ENCODE peak calls at places on chromosome 13, in seven cellular contexts. One of them, this sample, is unnamed.

GRCh38 chr13:29438772-29439171 is 156.7 kb downstream of the SLC7A1 start:
- DNase-seq in cortex of kidney: no peak
- DNase-seq in fibroblast of mammary gland: peak; percentile 45
- DNase-seq in stimulated activated CD4-positive, alpha-beta T cell treated with anti-CD3 and anti-CD28 coated beads, TNF-alpha, amount 100 ng/mL, for 48 hours: no peak
- DNase-seq in memory B cell: no peak
- DNase-seq in OCI-LY7: no peak
- DNase-seq in T-helper 1 cell: no peak
- DNase-seq in this sample: no peak

GRCh38 chr13:37995052-37995451 is 125.5 kb upstream of the TRPC4 start:
- DNase-seq in stimulated activated CD4-positive, alpha-beta T cell treated with anti-CD3 and anti-CD28 coated beads, TNF-alpha, amount 100 ng/mL, for 48 hours: no peak
- DNase-seq in cortex of kidney: no peak
- DNase-seq in OCI-LY7: no peak
- DNase-seq in T-helper 1 cell: no peak
- DNase-seq in fibroblast of mammary gland: no peak
- DNase-seq in memory B cell: no peak
- DNase-seq in this sample: no peak

GRCh38 chr13:112525306-112525945 is 62.5 kb downstream of the TUBGCP3 start:
- DNase-seq in cortex of kidney: no peak
- DNase-seq in OCI-LY7: no peak
- DNase-seq in T-helper 1 cell: no peak
- DNase-seq in fibroblast of mammary gland: no peak
- DNase-seq in stimulated activated CD4-positive, alpha-beta T cell treated with anti-CD3 and anti-CD28 coated beads, TNF-alpha, amount 100 ng/mL, for 48 hours: no peak
- DNase-seq in memory B cell: no peak
- DNase-seq in this sample: no peak

GRCh38 chr13:29925457-29925856 is 75.0 kb upstream of the UBL3 start:
- DNase-seq in T-helper 1 cell: no peak
- DNase-seq in stimulated activated CD4-positive, alpha-beta T cell treated with anti-CD3 and anti-CD28 coated beads, TNF-alpha, amount 100 ng/mL, for 48 hours: no peak
- DNase-seq in cortex of kidney: no peak
- DNase-seq in OCI-LY7: no peak
- DNase-seq in fibroblast of mammary gland: peak; percentile 86
- DNase-seq in memory B cell: no peak
- DNase-seq in this sample: no peak

GRCh38 chr13:60329221-60329983 is 67.6 kb upstream of the TDRD3 start:
- DNase-seq in cortex of kidney: no peak
- DNase-seq in fibroblast of mammary gland: peak; percentile 25
- DNase-seq in T-helper 1 cell: no peak
- DNase-seq in OCI-LY7: peak; percentile 27
- DNase-seq in memory B cell: no peak
- DNase-seq in stimulated activated CD4-positive, alpha-beta T cell treated with anti-CD3 and anti-CD28 coated beads, TNF-alpha, amount 100 ng/mL, for 48 hours: no peak
- DNase-seq in this sample: no peak

GRCh38 chr13:76383671-76384461 is 502.3 kb downstream of the KCTD12 start:
- DNase-seq in OCI-LY7: no peak
- DNase-seq in cortex of kidney: no peak
- DNase-seq in stimulated activated CD4-positive, alpha-beta T cell treated with anti-CD3 and anti-CD28 coated beads, TNF-alpha, amount 100 ng/mL, for 48 hours: no peak
- DNase-seq in T-helper 1 cell: no peak
- DNase-seq in fibroblast of mammary gland: peak; percentile 95
- DNase-seq in memory B cell: no peak
- DNase-seq in this sample: no peak

GRCh38 chr13:47250141-47250540 is 353.3 kb upstream of the HTR2A start:
- DNase-seq in fibroblast of mammary gland: peak; percentile 98
- DNase-seq in cortex of kidney: no peak
- DNase-seq in T-helper 1 cell: no peak
- DNase-seq in OCI-LY7: no peak
- DNase-seq in stimulated activated CD4-positive, alpha-beta T cell treated with anti-CD3 and anti-CD28 coated beads, TNF-alpha, amount 100 ng/mL, for 48 hours: no peak
- DNase-seq in memory B cell: no peak
- DNase-seq in this sample: no peak

GRCh38 chr13:113143466-113144254 is 14.8 kb upstream of the PROZ start:
- DNase-seq in cortex of kidney: no peak
- DNase-seq in stimulated activated CD4-positive, alpha-beta T cell treated with anti-CD3 and anti-CD28 coated beads, TNF-alpha, amount 100 ng/mL, for 48 hours: no peak
- DNase-seq in memory B cell: no peak
- DNase-seq in OCI-LY7: no peak
- DNase-seq in T-helper 1 cell: no peak
- DNase-seq in fibroblast of mammary gland: no peak
- DNase-seq in this sample: no peak

GRCh38 chr13:106566682-106567420 is 1.1 kb downstream of the ARGLU1 start:
- DNase-seq in cortex of kidney: no peak
- DNase-seq in memory B cell: peak; percentile 15
- DNase-seq in fibroblast of mammary gland: peak; percentile 64
- DNase-seq in T-helper 1 cell: peak; percentile 16
- DNase-seq in stimulated activated CD4-positive, alpha-beta T cell treated with anti-CD3 and anti-CD28 coated beads, TNF-alpha, amount 100 ng/mL, for 48 hours: peak; percentile 11
- DNase-seq in OCI-LY7: peak; percentile 67
- DNase-seq in this sample: peak; percentile 13

GRCh38 chr13:62682788-62683187 is 1267.1 kb upstream of the PCDH20 start:
- DNase-seq in stimulated activated CD4-positive, alpha-beta T cell treated with anti-CD3 and anti-CD28 coated beads, TNF-alpha, amount 100 ng/mL, for 48 hours: no peak
- DNase-seq in T-helper 1 cell: no peak
- DNase-seq in fibroblast of mammary gland: no peak
- DNase-seq in memory B cell: no peak
- DNase-seq in cortex of kidney: no peak
- DNase-seq in OCI-LY7: no peak
- DNase-seq in this sample: no peak

GRCh38 chr13:111006508-111007031 is 91.7 kb upstream of the ANKRD10 start:
- DNase-seq in memory B cell: no peak
- DNase-seq in cortex of kidney: no peak
- DNase-seq in fibroblast of mammary gland: peak; percentile 88
- DNase-seq in stimulated activated CD4-positive, alpha-beta T cell treated with anti-CD3 and anti-CD28 coated beads, TNF-alpha, amount 100 ng/mL, for 48 hours: no peak
- DNase-seq in T-helper 1 cell: no peak
- DNase-seq in OCI-LY7: no peak
- DNase-seq in this sample: no peak

GRCh38 chr13:34506796-34507195 is 435.3 kb upstream of the NBEA start:
- DNase-seq in cortex of kidney: no peak
- DNase-seq in OCI-LY7: no peak
- DNase-seq in T-helper 1 cell: no peak
- DNase-seq in fibroblast of mammary gland: no peak
- DNase-seq in memory B cell: no peak
- DNase-seq in stimulated activated CD4-positive, alpha-beta T cell treated with anti-CD3 and anti-CD28 coated beads, TNF-alpha, amount 100 ng/mL, for 48 hours: no peak
- DNase-seq in this sample: no peak

GRCh38 chr13:24135674-24136300 is 24.7 kb upstream of the SPATA13 start:
- DNase-seq in fibroblast of mammary gland: peak; percentile 64
- DNase-seq in T-helper 1 cell: no peak
- DNase-seq in OCI-LY7: no peak
- DNase-seq in memory B cell: no peak
- DNase-seq in cortex of kidney: no peak
- DNase-seq in stimulated activated CD4-positive, alpha-beta T cell treated with anti-CD3 and anti-CD28 coated beads, TNF-alpha, amount 100 ng/mL, for 48 hours: no peak
- DNase-seq in this sample: no peak

GRCh38 chr13:57666131-57666530 is 34.6 kb downstream of the PCDH17 start:
- DNase-seq in cortex of kidney: no peak
- DNase-seq in stimulated activated CD4-positive, alpha-beta T cell treated with anti-CD3 and anti-CD28 coated beads, TNF-alpha, amount 100 ng/mL, for 48 hours: no peak
- DNase-seq in fibroblast of mammary gland: no peak
- DNase-seq in memory B cell: no peak
- DNase-seq in T-helper 1 cell: no peak
- DNase-seq in OCI-LY7: no peak
- DNase-seq in this sample: no peak

GRCh38 chr13:107900775-107901174 is 314.6 kb downstream of the LIG4 start:
- DNase-seq in cortex of kidney: no peak
- DNase-seq in OCI-LY7: no peak
- DNase-seq in memory B cell: no peak
- DNase-seq in T-helper 1 cell: no peak
- DNase-seq in fibroblast of mammary gland: peak; percentile 18
- DNase-seq in stimulated activated CD4-positive, alpha-beta T cell treated with anti-CD3 and anti-CD28 coated beads, TNF-alpha, amount 100 ng/mL, for 48 hours: no peak
- DNase-seq in this sample: no peak

GRCh38 chr13:112963641-112964040 is 5.4 kb upstream of the MCF2L start:
- DNase-seq in cortex of kidney: no peak
- DNase-seq in stimulated activated CD4-positive, alpha-beta T cell treated with anti-CD3 and anti-CD28 coated beads, TNF-alpha, amount 100 ng/mL, for 48 hours: no peak
- DNase-seq in T-helper 1 cell: no peak
- DNase-seq in fibroblast of mammary gland: no peak
- DNase-seq in OCI-LY7: no peak
- DNase-seq in memory B cell: no peak
- DNase-seq in this sample: no peak

GRCh38 chr13:110133425-110134235 is 173.3 kb downstream of the COL4A1 start:
- DNase-seq in stimulated activated CD4-positive, alpha-beta T cell treated with anti-CD3 and anti-CD28 coated beads, TNF-alpha, amount 100 ng/mL, for 48 hours: no peak
- DNase-seq in OCI-LY7: no peak
- DNase-seq in memory B cell: no peak
- DNase-seq in cortex of kidney: no peak
- DNase-seq in fibroblast of mammary gland: no peak
- DNase-seq in T-helper 1 cell: no peak
- DNase-seq in this sample: no peak

This sample was measured in T-helper 22 cell.